ENCODE peak calls at places on chromosomes 4 and X, in six cellular contexts. A is activated T-helper 1 cell treated with Interleukin-2 at 50 U/mL for 16 hours, P is GM23248, D is heart left ventricle, S is bronchial epithelial cell, R is sigmoid colon. Z is an unnamed sample.

GRCh38 chrX:65687367-65687766 is 19.9 kb downstream of the MSN start:
- DNase-seq in D (no peak), R (no peak), S (no peak), P (no peak), A (no peak), Z (no peak)

GRCh38 chr4:15691346-15692140 is 9.9 kb downstream of the FAM200B start:
- DNase-seq in A (no peak), S (peak), P (peak), D (no peak), R (no peak), Z (peak)

GRCh38 chr4:52996261-52997131 is 134.4 kb downstream of the RASL11B start:
- DNase-seq in D (no peak), P (peak), R (peak), S (no peak), A (no peak), Z (peak)

GRCh38 chrX:37302569-37302968 is 46.6 kb upstream of the PRRG1 start:
- DNase-seq in R (no peak), D (no peak), A (no peak), P (peak), S (peak), Z (peak)

GRCh38 chr4:16875487-16875886 is 23.0 kb downstream of the LDB2 start:
- DNase-seq in P (peak), A (no peak), D (no peak), R (no peak), S (no peak), Z (peak)

GRCh38 chr4:181078236-181078635 is 1165.0 kb upstream of the TENM3 start:
- DNase-seq in P (peak), D (no peak), A (no peak), S (no peak), R (no peak), Z (peak)

GRCh38 chr4:189740873-189741272 is 199.8 kb upstream of the FRG1 start:
- DNase-seq in P (no peak), R (no peak), D (no peak), A (no peak), S (no peak), Z (no peak)

GRCh38 chr4:83013931-83014330 is 3.3 kb upstream of the LIN54 start:
- DNase-seq in S (no peak), P (no peak), A (no peak), R (no peak), D (no peak), Z (no peak)

GRCh38 chr4:24559889-24560288 is 24.5 kb downstream of the DHX15 start:
- DNase-seq in S (peak), A (no peak), D (no peak), R (no peak), P (peak), Z (peak)

GRCh38 chrX:113274345-113274744 is 433.7 kb upstream of the AMOT start:
- DNase-seq in P (no peak), S (no peak), R (no peak), D (no peak), A (no peak), Z (no peak)

GRCh38 chrX:69133561-69134542 is 31.4 kb downstream of the PJA1 start:
- DNase-seq in R (no peak), A (no peak), D (no peak), S (peak), P (peak), Z (peak)

GRCh38 chr4:114474401-114474800 is 124.2 kb upstream of the UGT8 start:
- DNase-seq in D (no peak), P (no peak), R (no peak), S (no peak), A (no peak), Z (no peak)

GRCh38 chr4:98749206-98749605 is 90.8 kb upstream of the TSPAN5 start:
- DNase-seq in A (no peak), R (no peak), P (peak), S (no peak), D (no peak), Z (peak)

GRCh38 chr4:41718907-41719306 is 29.6 kb downstream of the PHOX2B start:
- DNase-seq in S (peak), A (no peak), R (no peak), P (peak), D (no peak), Z (peak)

GRCh38 chr4:122450847-122451246 is 5.7 kb downstream of the IL2 start:
- DNase-seq in S (peak), A (no peak), R (no peak), D (no peak), P (peak), Z (peak)

GRCh38 chr4:183333202-183333601 is 11.0 kb upstream of the CLDN24 start:
- DNase-seq in A (no peak), R (no peak), D (no peak), S (no peak), P (no peak), Z (no peak)

GRCh38 chrX:77347572-77347971 is 99.6 kb upstream of the FGF16 start:
- DNase-seq in A (no peak), R (no peak), P (no peak), D (no peak), S (no peak), Z (no peak)

GRCh38 chr4:81255524-81255923 is 40.5 kb upstream of the PRKG2 start:
- DNase-seq in R (no peak), A (no peak), P (peak), S (peak), D (no peak), Z (peak)

GRCh38 chrX:23861215-23861896 is 46.4 kb downstream of the APOO start:
- DNase-seq in R (no peak), A (no peak), S (no peak), D (no peak), P (no peak), Z (no peak)

Z was measured in AG10803.